ENCODE peak calls at places on chromosomes 16 and 17, in five cellular contexts. Z is CD8-positive, alpha-beta T cell; G is CD4-positive, alpha-beta memory T cell; I is cardiac fibroblast; Y is endodermal cell. A is an unnamed sample.
A peak's percentile ranks its signal among the peaks of the same experiment; 100 is the strongest.

GRCh38 chr17:1083451-1084187 is 86.7 kb downstream of the TIMM22 start:
- DNase-seq in Z (no peak), G (no peak), I (no peak), Y (no peak), A (no peak)

GRCh38 chr17:12620200-12620720 is 45.4 kb upstream of the MYOCD start:
- DNase-seq in Z (no peak), G (no peak), I (peak; percentile 26), Y (no peak), A (peak; percentile 52)

GRCh38 chr16:67015317-67015731 is 13.6 kb upstream of the CBFB start:
- DNase-seq in Z (no peak), G (no peak), I (no peak), Y (no peak), A (no peak)

GRCh38 chr17:21369395-21369794 is 6.8 kb upstream of the KCNJ12 start:
- DNase-seq in Z (no peak), G (no peak), I (no peak), Y (no peak), A (no peak)

GRCh38 chr17:2101448-2102257 is 46.8 kb downstream of the HIC1 start:
- DNase-seq in Z (peak; percentile 61), G (peak; percentile 47), I (no peak), Y (no peak), A (no peak)

GRCh38 chr17:55609737-55610201 is 98.5 kb upstream of the SMIM36 start:
- DNase-seq in Z (no peak), G (no peak), I (peak; percentile 54), Y (no peak), A (no peak)

GRCh38 chr16:48609453-48610023 is 442 bp downstream of the N4BP1 start:
- DNase-seq in Z (peak; percentile 49), G (peak; percentile 48), I (peak; percentile 74), Y (no peak), A (no peak)

GRCh38 chr17:79749156-79749815 is 18.5 kb downstream of the ENPP7 start:
- DNase-seq in Z (no peak), G (no peak), I (peak; percentile 73), Y (no peak), A (peak; percentile 32)

GRCh38 chr16:64311241-64311640 is 810.6 kb downstream of the CDH11 start:
- DNase-seq in Z (no peak), G (no peak), I (peak; percentile 2), Y (no peak), A (peak; percentile 6)

GRCh38 chr16:89035698-89036570 is 57.7 kb upstream of the ACSF3 start:
- DNase-seq in Z (no peak), G (no peak), I (no peak), Y (no peak), A (no peak)

GRCh38 chr16:60989592-60989991 is 1046.6 kb downstream of the CDH8 start:
- DNase-seq in Z (no peak), G (no peak), I (no peak), Y (no peak), A (no peak)

GRCh38 chr16:11698271-11698689 is 30.0 kb downstream of the SNN start:
- DNase-seq in Z (no peak), G (no peak), I (no peak), Y (no peak), A (no peak)

GRCh38 chr16:31754998-31755615 is 118.5 kb upstream of the ZNF267 start:
- DNase-seq in Z (no peak), G (no peak), I (no peak), Y (no peak), A (no peak)

GRCh38 chr17:5446786-5447185 is 7.8 kb upstream of the C1QBP start:
- DNase-seq in Z (no peak), G (no peak), I (no peak), Y (no peak), A (no peak)

GRCh38 chr17:83179378-83179777 is 100.0 kb downstream of the METRNL start:
- DNase-seq in Z (no peak), G (no peak), I (no peak), Y (peak; percentile 33), A (no peak)

GRCh38 chr16:66585477-66586239 is 6.4 kb downstream of the CMTM2 start:
- DNase-seq in Z (no peak), G (no peak), I (no peak), Y (peak; percentile 22), A (no peak)

GRCh38 chr17:10091051-10091450 is 107.4 kb downstream of the GAS7 start:
- DNase-seq in Z (no peak), G (no peak), I (no peak), Y (no peak), A (no peak)

GRCh38 chr17:1746975-1747543 is 4.4 kb downstream of the SERPINF2 start:
- DNase-seq in Z (no peak), G (no peak), I (peak; percentile 54), Y (peak; percentile 82), A (no peak)

GRCh38 chr16:52439750-52440149 is 107.2 kb downstream of the TOX3 start:
- DNase-seq in Z (no peak), G (no peak), I (no peak), Y (no peak), A (no peak)

GRCh38 chr16:1863681-1864460 is 8.1 kb downstream of the MEIOB start:
- DNase-seq in Z (no peak), G (peak; percentile 28), I (peak; percentile 68), Y (no peak), A (peak; percentile 23)

GRCh38 chr17:39622380-39623006 is 4.3 kb upstream of the PPP1R1B start:
- DNase-seq in Z (no peak), G (no peak), I (no peak), Y (no peak), A (no peak)

GRCh38 chr17:59684967-59685366 is 22.3 kb downstream of the PTRH2 start:
- DNase-seq in Z (no peak), G (no peak), I (no peak), Y (no peak), A (no peak)

GRCh38 chr17:40331743-40332641 is 23.0 kb downstream of the RARA start:
- DNase-seq in Z (no peak), G (no peak), I (peak; percentile 97), Y (no peak), A (no peak)

GRCh38 chr16:12260119-12260646 is 283.6 kb downstream of the SNX29 start:
- DNase-seq in Z (no peak), G (no peak), I (no peak), Y (no peak), A (no peak)

GRCh38 chr17:67602974-67603373 is 114.8 kb upstream of the NOL11 start:
- DNase-seq in Z (peak; percentile 51), G (peak; percentile 55), I (peak; percentile 62), Y (peak; percentile 92), A (peak; percentile 18)

GRCh38 chr16:9077001-9077809 is 14.2 kb upstream of the HAPSTR1 start:
- DNase-seq in Z (no peak), G (no peak), I (no peak), Y (no peak), A (no peak)

GRCh38 chr17:79706931-79707382 is 23.8 kb upstream of the ENPP7 start:
- DNase-seq in Z (no peak), G (no peak), I (peak; percentile 64), Y (peak; percentile 65), A (no peak)

GRCh38 chr16:84117482-84117843 is 721 bp upstream of the MBTPS1 start:
- DNase-seq in Z (no peak), G (no peak), I (no peak), Y (peak; percentile 74), A (no peak)

GRCh38 chr16:3879258-3879886 is 1.1 kb downstream of the CREBBP start:
- DNase-seq in Z (peak; percentile 21), G (peak; percentile 9), I (peak; percentile 27), Y (peak; percentile 62), A (no peak)

DNA sequence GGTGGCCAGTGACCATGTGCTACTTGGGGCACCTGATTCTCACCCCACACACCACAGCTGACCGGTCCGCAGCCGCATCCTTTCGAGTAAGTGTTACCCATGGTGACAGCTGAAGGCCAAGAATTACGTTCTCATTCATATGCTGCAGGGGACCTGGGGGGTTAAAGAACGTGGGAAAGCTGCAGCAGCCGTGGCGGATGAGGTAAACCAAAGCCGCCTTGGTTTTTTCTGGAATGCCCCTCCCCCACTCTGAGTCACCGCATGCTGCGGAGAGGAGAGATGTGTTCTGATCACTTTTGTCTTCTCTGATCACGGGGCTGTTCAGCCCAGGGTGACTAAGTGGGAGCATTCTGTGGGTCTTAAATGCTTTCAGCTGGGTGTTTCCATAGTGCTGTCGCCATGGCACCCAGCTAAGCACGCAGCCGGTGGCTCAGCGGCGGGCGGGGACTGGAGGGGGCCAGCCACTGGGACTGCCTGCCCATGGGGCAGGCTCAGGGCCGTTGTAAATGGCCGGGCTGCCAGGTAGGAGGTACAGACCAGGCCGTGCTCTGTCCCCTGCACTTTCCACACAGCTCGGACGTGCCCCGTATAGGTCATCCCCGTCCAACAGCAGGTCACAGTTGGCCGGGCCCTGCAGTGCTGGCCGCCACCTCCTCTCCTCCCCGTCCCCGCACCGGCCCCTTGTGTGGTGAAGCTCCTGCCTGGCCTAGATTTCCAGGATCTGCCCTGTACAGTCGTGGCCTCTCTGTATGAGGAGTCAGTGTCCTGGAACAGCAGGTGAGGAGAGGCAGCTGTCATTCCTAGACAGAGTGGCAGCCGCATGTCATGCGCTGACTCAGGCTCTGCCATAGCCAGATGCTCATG is 60.0 kb downstream of the BAIAP2 start:
- DNase-seq in Z (peak; percentile 98), G (peak; percentile 92), I (peak; percentile 97), Y (peak; percentile 97), A (peak; percentile 99)
- H3K4me3 ChIP-seq in Z (peak overlapping the region; percentile 28), G (no peak overlapping the region), I (no peak overlapping the region), Y (no peak overlapping the region), A (no peak overlapping the region)

GRCh38 chr16:28984091-28984490 is 761 bp upstream of the LAT start:
- DNase-seq in Z (no peak), G (no peak), I (no peak), Y (no peak), A (no peak)

GRCh38 chr16:28984619-28985135 is at the start of gene LAT:
- DNase-seq in Z (peak; percentile 85), G (peak; percentile 80), I (no peak), Y (no peak), A (no peak)

GRCh38 chr16:28986492-28986891 is 1.6 kb downstream of the LAT start:
- DNase-seq in Z (peak; percentile 21), G (no peak), I (no peak), Y (no peak), A (no peak)

GRCh38 chr16:28985611-28986041 is 774 bp downstream of the LAT start:
- DNase-seq in Z (peak; percentile 34), G (no peak), I (no peak), Y (no peak), A (no peak)

GRCh38 chr16:28985206-28985605 is 354 bp downstream of the LAT start:
- DNase-seq in Z (peak; percentile 41), G (no peak), I (no peak), Y (no peak), A (no peak)
- H3K4me3 ChIP-seq in Z (peak overlapping the region; percentile 100), G (peak overlapping the region; percentile 97), I (no peak overlapping the region), Y (no peak overlapping the region), A (no peak overlapping the region)

GRCh38 chr17:58680038-58680369 is 11.8 kb downstream of the TEX14 start:
- DNase-seq in Z (no peak), G (no peak), I (no peak), Y (no peak), A (no peak)
- H3K4me3 ChIP-seq in Z (no peak overlapping the region), G (no peak overlapping the region), I (no peak overlapping the region), Y (no peak overlapping the region), A (no peak overlapping the region)

GRCh38 chr17:17780941-17781590 is 55.7 kb downstream of the SREBF1 start:
- DNase-seq in Z (no peak), G (no peak), I (peak; percentile 83), Y (peak; percentile 97), A (peak; percentile 39)
- H3K4me3 ChIP-seq in Z (no peak overlapping the region), G (no peak overlapping the region), I (no peak overlapping the region), Y (peak overlapping the region; percentile 79), A (peak overlapping the region; percentile 5)

GRCh38 chr16:72845322-72846020 is 202.5 kb downstream of the ZFHX3 start:
- DNase-seq in Z (no peak), G (no peak), I (no peak), Y (no peak), A (no peak)
- H3K4me3 ChIP-seq in Z (no peak overlapping the region), G (no peak overlapping the region), I (no peak overlapping the region), Y (no peak overlapping the region), A (no peak overlapping the region)

A was measured in astrocyte of the cerebellum.